ENCODE peak calls at places on chromosomes 2 and 18, in five cellular contexts. X, C, K, L and E are unnamed samples.

GRCh38 chr18:36601316-36601715 is 227.5 kb downstream of the TPGS2 start:
- DNase-seq in X (no peak), C (no peak), K (no peak), L (no peak), E (no peak)

GRCh38 chr2:61658841-61659780 is 121.0 kb upstream of the XPO1 start:
- DNase-seq in X (peak), C (peak), K (peak), L (peak), E (peak)

GRCh38 chr2:17892726-17893534 is 14.5 kb downstream of the KCNS3 start:
- DNase-seq in X (no peak), C (peak), K (no peak), L (no peak), E (peak)

GRCh38 chr18:58305792-58306191 is 261.8 kb downstream of the NEDD4L start:
- DNase-seq in X (no peak), C (no peak), K (no peak), L (no peak), E (no peak)

GRCh38 chr2:177573120-177573519 is 180.5 kb downstream of the AGPS start:
- DNase-seq in X (no peak), C (no peak), K (no peak), L (peak), E (no peak)

GRCh38 chr18:62585274-62586147 is 62.7 kb downstream of the ZCCHC2 start:
- DNase-seq in X (no peak), C (no peak), K (no peak), L (no peak), E (peak)

GRCh38 chr2:199602271-199602895 is 144.6 kb upstream of the SATB2 start:
- DNase-seq in X (no peak), C (no peak), K (no peak), L (no peak), E (peak)

GRCh38 chr18:5894215-5894612 is 1.1 kb downstream of the TMEM200C start:
- DNase-seq in X (no peak), C (no peak), K (no peak), L (no peak), E (no peak)

GRCh38 chr2:10122500-10123280 is at the start of gene RRM2:
- DNase-seq in X (peak), C (peak), K (peak), L (peak), E (peak)

GRCh38 chr2:61510674-61511671 is 27.2 kb downstream of the XPO1 start:
- DNase-seq in X (no peak), C (no peak), K (no peak), L (no peak), E (no peak)

GRCh38 chr2:53036196-53036595 is 731.4 kb upstream of the CHAC2 start:
- DNase-seq in X (no peak), C (no peak), K (no peak), L (peak), E (no peak)

GRCh38 chr2:68318686-68319396 is 908 bp downstream of the CNRIP1 start:
- DNase-seq in X (peak), C (no peak), K (no peak), L (no peak), E (peak)